ENCODE peak calls at places on chromosome 15, in ten cellular contexts. P is GM23338, H is progenitor cell of endocrine pancreas, A is tibial artery, R is ovary, F is NB4, O is fibroblast of mammary gland, L is lower lobe of right lung, V is sigmoid colon, N is uterus. Y is an unnamed sample.

GRCh38 chr15:75167588-75168076 is 34.0 kb upstream of the C15orf39 start:
- DNase-seq in P (no peak), H (no peak), A (no peak), R (no peak), F (peak), O (peak), L (no peak), V (no peak), N (no peak), Y (no peak)

GRCh38 chr15:25829075-25829474 is 34.1 kb downstream of the ATP10A start:
- DNase-seq in P (no peak), H (no peak), A (no peak), R (no peak), F (no peak), O (no peak), L (no peak), V (no peak), N (no peak), Y (no peak)

GRCh38 chr15:31306426-31307269 is 20.0 kb upstream of the KLF13 start:
- DNase-seq in P (peak), H (no peak), A (peak), R (no peak), F (peak), O (no peak), L (no peak), V (peak), N (no peak), Y (no peak)

GRCh38 chr15:70166506-70167087 is 68.9 kb upstream of the TLE3 start:
- DNase-seq in P (no peak), H (no peak), A (no peak), R (no peak), F (no peak), O (no peak), L (no peak), V (peak), N (no peak), Y (no peak)

GRCh38 chr15:29143909-29144308 is 125.7 kb downstream of the NSMCE3 start:
- DNase-seq in P (no peak), H (no peak), A (no peak), R (no peak), F (no peak), O (peak), L (no peak), V (no peak), N (no peak), Y (no peak)

GRCh38 chr15:48191574-48192225 is at the start of gene CTXN2:
- DNase-seq in P (peak), H (no peak), A (no peak), R (no peak), F (no peak), O (no peak), L (no peak), V (no peak), N (no peak), Y (no peak)

GRCh38 chr15:59165726-59166125 is 40.9 kb upstream of the LDHAL6B start:
- DNase-seq in P (no peak), H (no peak), A (no peak), R (no peak), F (no peak), O (no peak), L (no peak), V (no peak), N (peak), Y (no peak)

GRCh38 chr15:80818996-80819395 is 39.8 kb downstream of the CEMIP start:
- DNase-seq in P (no peak), H (no peak), A (no peak), R (no peak), F (no peak), O (no peak), L (no peak), V (no peak), N (no peak), Y (no peak)

GRCh38 chr15:71572452-71573053 is 237.8 kb upstream of the NR2E3 start:
- DNase-seq in P (peak), H (no peak), A (no peak), R (no peak), F (no peak), O (peak), L (peak), V (no peak), N (peak), Y (no peak)

GRCh38 chr15:88800026-88800425 is 3.2 kb upstream of the ACAN start:
- DNase-seq in P (no peak), H (no peak), A (no peak), R (no peak), F (no peak), O (peak), L (no peak), V (no peak), N (no peak), Y (no peak)

GRCh38 chr15:61155741-61156700 is 73.1 kb downstream of the RORA start:
- DNase-seq in P (peak), H (no peak), A (peak), R (peak), F (peak), O (peak), L (no peak), V (peak), N (peak), Y (no peak)

GRCh38 chr15:85330941-85331588 is 49.3 kb upstream of the AKAP13 start:
- DNase-seq in P (peak), H (peak), A (peak), R (peak), F (peak), O (peak), L (peak), V (peak), N (peak), Y (peak)

GRCh38 chr15:31382693-31383005 is 56.0 kb downstream of the KLF13 start:
- DNase-seq in P (no peak), H (no peak), A (no peak), R (no peak), F (no peak), O (no peak), L (no peak), V (no peak), N (no peak), Y (no peak)

GRCh38 chr15:95872366-95872771 is 458.1 kb upstream of the NR2F2 start:
- DNase-seq in P (no peak), H (no peak), A (no peak), R (no peak), F (no peak), O (peak), L (no peak), V (no peak), N (no peak), Y (peak)

GRCh38 chr15:70094690-70095311 is 2.9 kb downstream of the TLE3 start:
- DNase-seq in P (no peak), H (no peak), A (peak), R (no peak), F (peak), O (no peak), L (no peak), V (no peak), N (no peak), Y (no peak)

GRCh38 chr15:26038693-26039092 is 175.6 kb upstream of the ATP10A start:
- DNase-seq in P (peak), H (no peak), A (peak), R (no peak), F (no peak), O (no peak), L (no peak), V (no peak), N (no peak), Y (no peak)

DNA sequence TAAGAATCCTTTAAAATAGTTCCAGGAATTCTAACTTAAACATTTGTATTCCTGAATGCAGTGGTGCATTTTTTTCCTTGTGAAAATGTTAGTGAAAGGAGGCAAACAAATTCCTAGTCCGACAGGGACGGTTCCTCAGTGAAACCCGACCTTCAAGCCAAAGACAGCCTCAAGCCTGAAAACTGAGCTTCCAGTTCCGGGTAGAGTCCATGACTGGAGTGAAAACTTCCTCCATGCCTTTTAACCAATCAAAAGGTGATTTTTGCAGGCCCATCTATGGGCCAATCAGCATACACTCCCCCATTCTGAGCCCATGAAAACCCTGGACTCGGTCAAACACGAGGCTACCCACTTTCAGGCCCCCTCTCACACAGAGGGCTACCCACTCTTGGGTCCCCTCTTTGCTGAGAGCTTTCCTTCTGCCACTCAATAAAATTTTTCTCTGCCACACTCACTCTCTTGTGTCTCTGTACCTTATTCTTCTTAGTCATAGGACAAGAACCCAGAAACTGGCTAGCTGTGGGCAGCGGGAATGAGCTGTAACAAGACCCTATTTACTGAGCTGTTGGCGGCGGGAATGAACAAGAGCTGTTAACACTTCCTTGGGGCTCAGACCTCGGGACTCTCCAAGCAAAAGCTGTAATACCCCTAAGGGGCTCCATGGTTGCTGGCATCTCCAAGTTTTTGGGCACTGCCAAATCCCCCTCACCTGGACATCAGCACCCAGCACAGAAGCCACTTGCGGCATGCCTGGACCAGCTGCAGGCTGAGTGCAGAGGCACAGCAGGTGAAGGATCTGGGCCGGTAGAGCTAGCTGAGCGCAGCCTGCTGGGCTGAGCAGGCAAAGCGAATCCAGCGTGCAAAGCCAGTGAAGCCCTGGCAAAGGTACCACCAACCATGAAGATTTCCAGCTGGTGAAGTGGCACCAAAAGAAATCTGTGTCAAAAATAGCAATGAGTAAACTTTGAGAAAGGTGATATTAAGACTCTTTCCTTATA is 598.8 kb downstream of the MCTP2 start:
- DNase-seq in P (peak), H (no peak), A (no peak), R (no peak), F (no peak), O (no peak), L (no peak), V (no peak), N (no peak), Y (no peak)
- TF ChIP-seq CTCF in P (no peak), H (no peak), A (no peak), R (no peak), F (no peak), O (no peak), L (no peak), V (no peak), N (no peak), Y (no peak)

GRCh38 chr15:55990986-55991385 is 2.4 kb downstream of the NEDD4 start:
- DNase-seq in P (no peak), H (no peak), A (no peak), R (no peak), F (no peak), O (no peak), L (no peak), V (no peak), N (no peak), Y (no peak)
- TF ChIP-seq CTCF in P (no peak), H (no peak), A (no peak), R (no peak), F (no peak), O (no peak), L (no peak), V (no peak), N (no peak), Y (no peak)

DNA sequence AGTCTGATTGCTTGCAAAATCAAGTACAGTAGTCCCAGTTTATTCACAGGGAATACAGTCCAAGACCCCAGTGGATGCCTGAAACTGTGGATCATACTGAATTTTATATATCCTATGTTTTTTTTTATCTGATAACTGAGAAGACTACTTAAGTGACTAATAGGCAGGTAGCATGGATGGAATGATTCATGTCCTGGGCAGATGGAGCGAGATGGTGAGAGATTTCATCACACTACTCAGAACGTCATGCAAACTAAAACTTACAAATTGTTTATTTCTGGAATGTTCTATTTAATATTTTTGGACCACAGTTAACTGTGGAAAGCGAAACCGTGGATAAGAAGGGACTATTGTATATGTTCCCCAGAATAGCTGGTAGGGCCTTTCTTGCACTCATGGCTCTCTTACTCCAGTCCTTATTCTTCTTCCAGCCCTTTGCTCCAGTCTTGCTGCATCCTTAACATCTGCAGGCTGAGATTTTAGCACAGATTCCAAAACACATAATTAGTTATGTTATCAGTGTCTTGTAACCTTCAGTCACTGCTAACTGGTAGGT is 290.0 kb downstream of the ADAMTSL3 start:
- DNase-seq in P (no peak), H (no peak), A (no peak), R (no peak), F (no peak), O (peak), L (no peak), V (no peak), N (no peak), Y (no peak)
- TF ChIP-seq CTCF in P (no peak), H (no peak), A (no peak), R (no peak), F (no peak), O (no peak), L (no peak), V (no peak), N (no peak), Y (no peak)

DNA sequence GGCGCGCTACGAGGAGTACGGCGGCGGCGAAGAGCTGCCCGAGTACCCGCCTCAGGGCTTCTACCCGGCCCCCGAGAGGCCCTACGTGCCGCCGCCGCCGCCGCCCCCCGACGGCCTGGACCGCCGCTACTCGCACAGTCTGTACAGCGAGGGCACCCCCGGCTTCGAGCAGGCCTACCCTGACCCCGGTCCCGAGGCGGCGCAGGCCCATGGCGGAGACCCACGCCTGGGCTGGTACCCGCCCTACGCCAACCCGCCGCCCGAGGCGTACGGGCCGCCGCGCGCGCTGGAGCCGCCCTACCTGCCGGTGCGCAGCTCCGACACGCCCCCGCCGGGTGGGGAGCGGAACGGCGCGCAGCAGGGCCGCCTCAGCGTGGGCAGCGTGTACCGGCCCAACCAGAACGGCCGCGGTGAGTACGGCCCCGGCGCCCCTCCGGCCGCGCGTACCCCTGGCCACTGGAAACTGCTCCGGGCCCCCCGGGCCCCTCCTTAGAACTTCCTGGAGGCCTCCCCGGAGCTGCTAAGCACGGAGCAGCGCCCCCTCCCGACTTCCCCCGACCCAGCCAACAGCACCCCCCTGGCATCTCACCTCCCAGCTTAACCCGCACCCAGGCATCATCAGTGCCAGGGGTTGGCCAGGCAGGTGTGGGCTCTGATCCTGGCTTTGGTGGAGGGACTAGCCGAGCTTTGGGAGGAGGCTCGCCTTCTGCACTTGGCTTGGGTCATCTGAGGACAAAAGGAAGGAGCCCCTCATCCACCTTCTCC is 1.4 kb downstream of the LOXL1 start:
- DNase-seq in P (peak), H (peak), A (peak), R (peak), F (peak), O (peak), L (peak), V (no peak), N (peak), Y (peak)
- TF ChIP-seq CTCF in P (peak), H (peak), A (peak), R (no peak), F (peak), O (peak), L (peak), V (no peak), N (peak), Y (peak)

GRCh38 chr15:83734487-83734886 is 80.6 kb downstream of the ADAMTSL3 start:
- DNase-seq in P (peak), H (no peak), A (no peak), R (peak), F (peak), O (peak), L (no peak), V (no peak), N (no peak), Y (no peak)
- TF ChIP-seq CTCF in P (peak), H (no peak), A (no peak), R (no peak), F (peak), O (peak), L (no peak), V (no peak), N (peak), Y (no peak)

GRCh38 chr15:37136666-37137065 is 36.3 kb upstream of the MEIS2 start:
- DNase-seq in P (no peak), H (no peak), A (no peak), R (no peak), F (no peak), O (peak), L (no peak), V (no peak), N (no peak), Y (no peak)
- TF ChIP-seq CTCF in P (no peak), H (no peak), A (no peak), R (no peak), F (no peak), O (no peak), L (no peak), V (no peak), N (no peak), Y (no peak)

DNA sequence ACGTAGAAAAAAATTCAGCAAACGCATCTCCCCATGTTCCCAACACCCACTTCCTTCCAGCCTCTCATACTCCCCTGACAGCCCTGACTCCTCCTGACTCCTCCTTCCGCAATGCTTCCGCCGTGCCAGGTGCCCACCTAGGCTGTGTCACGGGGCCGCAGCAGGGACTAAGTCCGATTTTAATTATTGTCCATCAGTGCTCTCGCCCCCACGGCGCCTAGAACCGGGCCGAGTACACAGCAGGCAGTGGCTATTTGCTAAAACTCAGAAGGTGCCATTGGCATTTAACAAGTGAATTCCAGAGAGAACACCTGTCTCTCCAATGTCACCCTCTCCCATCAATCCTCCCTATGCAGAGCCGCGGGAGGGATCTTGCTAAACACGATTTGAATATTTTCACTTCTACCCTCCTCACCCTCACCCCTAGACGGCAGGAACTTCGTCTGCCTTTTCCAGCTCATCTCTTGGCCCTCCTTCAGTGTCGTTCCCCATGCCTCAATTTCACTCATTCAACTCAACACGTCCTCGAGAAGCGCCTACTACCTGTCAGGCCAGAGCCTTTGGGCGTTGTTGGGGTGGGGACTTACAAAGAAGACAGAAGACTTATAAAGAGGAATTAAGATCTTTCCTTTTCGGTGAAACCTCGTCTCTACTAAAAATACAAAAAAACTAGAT is 11.5 kb upstream of the SHF start:
- DNase-seq in P (peak), H (no peak), A (no peak), R (peak), F (peak), O (no peak), L (no peak), V (no peak), N (no peak), Y (no peak)
- TF ChIP-seq CTCF in P (peak), H (no peak), A (no peak), R (no peak), F (no peak), O (no peak), L (no peak), V (no peak), N (no peak), Y (no peak)

DNA sequence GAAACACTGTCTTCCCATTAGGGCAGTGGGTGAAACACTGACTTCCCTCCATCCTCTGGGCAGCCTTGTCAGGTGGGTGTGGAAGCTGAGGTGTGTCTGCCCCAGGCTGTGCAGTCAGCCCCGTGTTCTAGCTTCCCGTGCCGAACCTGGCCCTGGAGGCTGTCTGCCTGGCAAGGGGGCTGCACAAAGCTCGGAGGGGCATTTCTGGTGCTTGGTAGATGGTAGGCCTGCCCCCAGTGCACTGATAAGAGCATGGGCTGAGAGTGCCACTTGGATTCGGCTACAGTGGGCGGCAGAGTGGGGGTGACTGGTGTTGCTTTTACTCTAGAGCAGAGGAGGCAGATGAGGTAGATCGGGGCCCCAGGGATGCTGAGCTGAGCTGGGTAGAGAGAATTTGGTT is 21.3 kb downstream of the IGF1R start:
- DNase-seq in P (no peak), H (no peak), A (no peak), R (no peak), F (no peak), O (no peak), L (no peak), V (no peak), N (no peak), Y (no peak)
- TF ChIP-seq CTCF in P (no peak), H (no peak), A (no peak), R (no peak), F (no peak), O (no peak), L (no peak), V (no peak), N (no peak), Y (no peak)

DNA sequence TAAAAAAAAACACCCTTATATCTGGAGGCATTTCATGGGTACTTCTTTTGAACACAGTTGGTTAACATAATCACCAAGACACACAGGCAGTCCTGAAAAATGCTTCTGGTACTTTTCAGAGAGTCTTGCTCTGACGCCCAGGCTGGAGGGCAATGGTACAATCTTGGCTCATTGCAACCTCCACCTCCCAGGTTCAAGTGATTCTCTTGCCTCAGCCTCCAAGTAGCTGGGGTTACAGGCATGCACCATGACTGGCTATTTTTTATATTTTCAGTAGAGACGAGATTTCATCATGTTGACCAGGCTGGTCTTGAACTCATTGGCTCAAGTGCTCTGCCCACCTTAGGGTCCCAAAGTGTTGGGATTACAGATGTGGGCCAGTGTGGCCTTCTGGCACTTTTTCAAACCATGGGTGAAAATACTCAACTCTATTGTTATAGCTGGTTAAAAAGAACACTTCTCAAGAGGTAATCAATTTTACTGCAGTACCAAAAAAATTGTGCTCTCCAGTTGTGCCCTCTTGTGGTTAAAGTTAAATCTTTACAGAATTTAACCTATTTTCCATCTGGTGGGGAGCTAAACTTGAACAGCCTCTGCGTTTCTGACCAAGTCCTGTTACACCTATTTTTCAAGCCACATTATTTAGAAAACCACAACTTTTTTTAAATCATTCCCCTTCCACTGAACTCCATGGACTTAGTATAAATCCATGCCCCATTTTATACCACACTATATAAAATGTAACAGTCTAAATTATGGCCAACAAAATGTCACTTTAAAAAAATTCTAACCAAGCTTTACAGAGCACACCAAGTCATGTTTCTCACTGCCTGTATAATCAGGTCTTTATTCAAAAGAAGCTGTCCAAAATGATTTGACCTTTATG is 1.2 kb upstream of the SNAPC5 start:
- DNase-seq in P (peak), H (no peak), A (no peak), R (no peak), F (peak), O (peak), L (no peak), V (no peak), N (no peak), Y (no peak)
- TF ChIP-seq CTCF in P (peak), H (peak), A (peak), R (no peak), F (peak), O (peak), L (peak), V (no peak), N (peak), Y (peak)